ENCODE peak calls at places on chromosomes 11 and 22, in ten cellular contexts. One of them, this sample, is unnamed.

GRCh38 chr11:42800041-42800440 is 511.8 kb upstream of the API5 start:
- DNase-seq in stimulated activated CD8-positive, alpha-beta memory T cell treated with anti-CD3 and anti-CD28 coated beads, Interleukin-4, amount 100 ng/mL, for 1 hour: no peak
- DNase-seq in KBM-7: no peak
- DNase-seq in BJ: no peak
- DNase-seq in NCI-H1417: no peak
- DNase-seq in A172: no peak
- DNase-seq in CD4-positive, alpha-beta T cell: no peak
- DNase-seq in stimulated activated CD4-positive, alpha-beta T cell treated with anti-CD3 and anti-CD28 coated beads, TNF-alpha, amount 100 ng/mL, for 1 hour: no peak
- DNase-seq in C1 segment of cervical spinal cord: no peak
- DNase-seq in activated T-cell treated with anti-CD3 and anti-CD28 coated beads for 1 hour: no peak
- DNase-seq in this sample: no peak

GRCh38 chr11:114060402-114061052 is 1.0 kb downstream of the ZBTB16 start:
- DNase-seq in BJ: no peak
- DNase-seq in A172: no peak
- DNase-seq in stimulated activated CD4-positive, alpha-beta T cell treated with anti-CD3 and anti-CD28 coated beads, TNF-alpha, amount 100 ng/mL, for 1 hour: no peak
- DNase-seq in activated T-cell treated with anti-CD3 and anti-CD28 coated beads for 1 hour: no peak
- DNase-seq in KBM-7: peak
- DNase-seq in NCI-H1417: no peak
- DNase-seq in CD4-positive, alpha-beta T cell: peak
- DNase-seq in C1 segment of cervical spinal cord: no peak
- DNase-seq in stimulated activated CD8-positive, alpha-beta memory T cell treated with anti-CD3 and anti-CD28 coated beads, Interleukin-4, amount 100 ng/mL, for 1 hour: no peak
- DNase-seq in this sample: no peak

GRCh38 chr22:40018051-40018450 is 23.3 kb downstream of the FAM83F start:
- DNase-seq in NCI-H1417: no peak
- DNase-seq in C1 segment of cervical spinal cord: no peak
- DNase-seq in CD4-positive, alpha-beta T cell: no peak
- DNase-seq in BJ: no peak
- DNase-seq in KBM-7: no peak
- DNase-seq in A172: no peak
- DNase-seq in stimulated activated CD8-positive, alpha-beta memory T cell treated with anti-CD3 and anti-CD28 coated beads, Interleukin-4, amount 100 ng/mL, for 1 hour: no peak
- DNase-seq in stimulated activated CD4-positive, alpha-beta T cell treated with anti-CD3 and anti-CD28 coated beads, TNF-alpha, amount 100 ng/mL, for 1 hour: no peak
- DNase-seq in activated T-cell treated with anti-CD3 and anti-CD28 coated beads for 1 hour: no peak
- DNase-seq in this sample: no peak

GRCh38 chr11:77141034-77141433 is 13.0 kb downstream of the MYO7A start:
- DNase-seq in NCI-H1417: peak
- DNase-seq in stimulated activated CD4-positive, alpha-beta T cell treated with anti-CD3 and anti-CD28 coated beads, TNF-alpha, amount 100 ng/mL, for 1 hour: no peak
- DNase-seq in stimulated activated CD8-positive, alpha-beta memory T cell treated with anti-CD3 and anti-CD28 coated beads, Interleukin-4, amount 100 ng/mL, for 1 hour: no peak
- DNase-seq in CD4-positive, alpha-beta T cell: no peak
- DNase-seq in A172: no peak
- DNase-seq in activated T-cell treated with anti-CD3 and anti-CD28 coated beads for 1 hour: no peak
- DNase-seq in C1 segment of cervical spinal cord: no peak
- DNase-seq in BJ: no peak
- DNase-seq in KBM-7: no peak
- DNase-seq in this sample: no peak

GRCh38 chr11:100932474-100933100 is 197.0 kb downstream of the PGR start:
- DNase-seq in NCI-H1417: peak
- DNase-seq in C1 segment of cervical spinal cord: no peak
- DNase-seq in CD4-positive, alpha-beta T cell: no peak
- DNase-seq in A172: peak
- DNase-seq in stimulated activated CD4-positive, alpha-beta T cell treated with anti-CD3 and anti-CD28 coated beads, TNF-alpha, amount 100 ng/mL, for 1 hour: no peak
- DNase-seq in KBM-7: peak
- DNase-seq in stimulated activated CD8-positive, alpha-beta memory T cell treated with anti-CD3 and anti-CD28 coated beads, Interleukin-4, amount 100 ng/mL, for 1 hour: no peak
- DNase-seq in BJ: no peak
- DNase-seq in activated T-cell treated with anti-CD3 and anti-CD28 coated beads for 1 hour: no peak
- DNase-seq in this sample: peak

GRCh38 chr22:19775496-19776325 is 15.1 kb downstream of the TBX1 start:
- DNase-seq in activated T-cell treated with anti-CD3 and anti-CD28 coated beads for 1 hour: no peak
- DNase-seq in BJ: no peak
- DNase-seq in A172: no peak
- DNase-seq in NCI-H1417: no peak
- DNase-seq in KBM-7: no peak
- DNase-seq in CD4-positive, alpha-beta T cell: no peak
- DNase-seq in stimulated activated CD4-positive, alpha-beta T cell treated with anti-CD3 and anti-CD28 coated beads, TNF-alpha, amount 100 ng/mL, for 1 hour: no peak
- DNase-seq in C1 segment of cervical spinal cord: no peak
- DNase-seq in stimulated activated CD8-positive, alpha-beta memory T cell treated with anti-CD3 and anti-CD28 coated beads, Interleukin-4, amount 100 ng/mL, for 1 hour: no peak
- DNase-seq in this sample: peak

GRCh38 chr11:130070829-130071205 is 1.1 kb downstream of the APLP2 start:
- DNase-seq in A172: no peak
- DNase-seq in stimulated activated CD8-positive, alpha-beta memory T cell treated with anti-CD3 and anti-CD28 coated beads, Interleukin-4, amount 100 ng/mL, for 1 hour: no peak
- DNase-seq in BJ: no peak
- DNase-seq in CD4-positive, alpha-beta T cell: no peak
- DNase-seq in activated T-cell treated with anti-CD3 and anti-CD28 coated beads for 1 hour: no peak
- DNase-seq in stimulated activated CD4-positive, alpha-beta T cell treated with anti-CD3 and anti-CD28 coated beads, TNF-alpha, amount 100 ng/mL, for 1 hour: no peak
- DNase-seq in C1 segment of cervical spinal cord: no peak
- DNase-seq in KBM-7: peak
- DNase-seq in NCI-H1417: peak
- DNase-seq in this sample: peak

GRCh38 chr11:93577291-93577690 is 34.1 kb upstream of the SMCO4 start:
- DNase-seq in CD4-positive, alpha-beta T cell: no peak
- DNase-seq in C1 segment of cervical spinal cord: no peak
- DNase-seq in BJ: peak
- DNase-seq in stimulated activated CD4-positive, alpha-beta T cell treated with anti-CD3 and anti-CD28 coated beads, TNF-alpha, amount 100 ng/mL, for 1 hour: no peak
- DNase-seq in NCI-H1417: no peak
- DNase-seq in A172: peak
- DNase-seq in KBM-7: no peak
- DNase-seq in stimulated activated CD8-positive, alpha-beta memory T cell treated with anti-CD3 and anti-CD28 coated beads, Interleukin-4, amount 100 ng/mL, for 1 hour: no peak
- DNase-seq in activated T-cell treated with anti-CD3 and anti-CD28 coated beads for 1 hour: no peak
- DNase-seq in this sample: no peak